ENCODE peak calls at places on chromosomes 3 and 15, in eight cellular contexts. I is adipocyte, W is psoas muscle, P is dorsolateral prefrontal cortex, X is MM.1S, T is mesendoderm, G is GM23248, U is right lobe of liver. O is an unnamed sample. For H3K27me3, the result is how much of the 10 kb centered on the place peaks cover.

GRCh38 chr3:105752791-105753415 is 115.9 kb downstream of the CBLB start:
- DNase-seq in P (peak), W (no peak), T (peak), I (peak), G (peak), X (peak), U (no peak), O (peak)

GRCh38 chr3:128781164-128781563 is 55.2 kb downstream of the RAB7A start:
- DNase-seq in I (no peak), X (no peak), P (no peak), G (no peak), T (no peak), W (no peak), U (no peak), O (no peak)

GRCh38 chr3:10357592-10358308 is 36.8 kb upstream of the SEC13 start:
- DNase-seq in P (no peak), X (no peak), G (peak), T (peak), I (peak), U (no peak), W (peak), O (peak)

GRCh38 chr15:68637755-68638405 is 59.1 kb downstream of the CORO2B start:
- DNase-seq in X (no peak), W (peak), U (no peak), T (no peak), P (no peak), I (peak), G (peak), O (no peak)

GRCh38 chr15:69718916-69719315 is 266.3 kb downstream of the RPLP1 start:
- DNase-seq in G (no peak), U (no peak), T (no peak), I (no peak), W (no peak), P (no peak), X (peak), O (no peak)

GRCh38 chr3:141450727-141451378 is 36.0 kb upstream of the RASA2 start:
- DNase-seq in G (no peak), P (no peak), T (no peak), I (no peak), W (no peak), U (no peak), X (peak), O (no peak)

GRCh38 chr15:84915011-84915958 is 30.8 kb downstream of the SLC28A1 start:
- DNase-seq in G (peak), P (no peak), T (peak), X (peak), W (peak), U (no peak), I (peak), O (peak)

GRCh38 chr3:84077479-84077878 is 881.3 kb upstream of the CADM2 start:
- DNase-seq in U (no peak), W (no peak), X (no peak), G (no peak), P (no peak), I (no peak), T (peak), O (no peak)

GRCh38 chr15:72205273-72205672 is 7.7 kb upstream of the GRAMD2A start:
- DNase-seq in G (no peak), P (no peak), I (no peak), U (no peak), T (no peak), X (no peak), W (no peak), O (no peak)

GRCh38 chr15:62809106-62809967 is 233.2 kb upstream of the TPM1 start:
- DNase-seq in X (no peak), U (no peak), G (peak), T (peak), W (no peak), P (no peak), I (peak), O (peak)

GRCh38 chr15:29849716-29850115 is 27.4 kb upstream of the TJP1 start:
- DNase-seq in X (no peak), W (no peak), U (no peak), I (no peak), G (no peak), P (no peak), T (no peak), O (no peak)

GRCh38 chr3:127792664-127793292 is 29.5 kb downstream of the MGLL start:
- DNase-seq in P (peak), U (no peak), G (peak), X (no peak), T (no peak), W (peak), I (peak), O (peak)

GRCh38 chr3:127738192-127738840 is 65.6 kb downstream of the ABTB1 start:
- DNase-seq in X (no peak), W (no peak), I (no peak), T (peak), P (no peak), U (no peak), G (peak), O (no peak)

GRCh38 chr3:133958071-133958806 is 62.6 kb upstream of the RAB6B start:
- DNase-seq in P (no peak), U (no peak), X (no peak), I (no peak), G (no peak), T (no peak), W (no peak), O (no peak)

GRCh38 chr3:69143605-69144004 is 21.2 kb upstream of the LMOD3 start:
- DNase-seq in W (no peak), U (no peak), X (no peak), P (no peak), I (peak), G (peak), T (peak), O (no peak)

GRCh38 chr3:33238923-33239322 is 20.3 kb upstream of the SUSD5 start:
- DNase-seq in U (no peak), P (no peak), G (no peak), I (no peak), W (no peak), X (no peak), T (no peak), O (no peak)

GRCh38 chr15:61680260-61681037 is 379.8 kb downstream of the VPS13C start:
- DNase-seq in X (no peak), W (no peak), U (no peak), P (no peak), I (no peak), T (no peak), G (no peak), O (no peak)

GRCh38 chr15:40953713-40954074 is 423 bp downstream of the CHAC1 start:
- DNase-seq in X (no peak), W (no peak), T (no peak), P (no peak), I (peak), G (peak), U (no peak), O (no peak)

GRCh38 chr3:123559040-123559861 is 25.6 kb downstream of the HACD2 start:
- DNase-seq in W (no peak), P (no peak), T (peak), G (peak), U (no peak), I (peak), X (peak), O (peak)

GRCh38 chr3:42213417-42213816 is 52.6 kb downstream of the CCK start:
- DNase-seq in P (no peak), U (no peak), T (no peak), W (no peak), G (no peak), I (no peak), X (peak), O (no peak)

GRCh38 chr15:40047413-40048154 is 8.6 kb upstream of the SRP14 start:
- DNase-seq in P (no peak), G (peak), W (peak), T (no peak), U (no peak), X (peak), I (no peak), O (peak)

GRCh38 chr3:48474619-48475018 is 28.1 kb downstream of the ATRIP start:
- DNase-seq in T (peak), W (no peak), G (no peak), U (no peak), P (no peak), X (no peak), I (no peak), O (no peak)

GRCh38 chr3:71680588-71680987 is 44.6 kb downstream of the EIF4E3 start:
- DNase-seq in U (no peak), W (no peak), T (no peak), G (peak), P (no peak), I (peak), X (no peak), O (peak)

GRCh38 chr3:65563844-65564243 is 474.9 kb downstream of the MAGI1 start:
- DNase-seq in T (peak), X (no peak), W (no peak), G (no peak), U (no peak), I (no peak), P (no peak), O (no peak)

GRCh38 chr15:59543721-59544547 is 67.6 kb upstream of the GCNT3 start:
- DNase-seq in X (peak), T (no peak), U (no peak), G (no peak), W (no peak), I (no peak), P (no peak), O (no peak)

GRCh38 chr3:187961366-187961765 is 192.6 kb upstream of the LPP start:
- DNase-seq in I (no peak), T (no peak), X (no peak), P (no peak), G (no peak), U (no peak), W (no peak), O (no peak)

GRCh38 chr3:64508140-64508539 is 179.7 kb downstream of the ADAMTS9 start:
- DNase-seq in T (no peak), X (no peak), G (no peak), W (no peak), U (no peak), I (no peak), P (no peak), O (no peak)

GRCh38 chr3:187011915-187012314 is 81.6 kb downstream of the ST6GAL1 start:
- DNase-seq in I (no peak), X (peak), G (no peak), U (no peak), W (no peak), P (no peak), T (no peak), O (no peak)

GRCh38 chr3:155069729-155070128 is 10.4 kb upstream of the MME start:
- DNase-seq in I (peak), G (no peak), T (no peak), W (no peak), P (no peak), X (no peak), U (no peak), O (peak)

GRCh38 chr15:62404194-62404985 is 239.3 kb upstream of the C2CD4B start:
- DNase-seq in I (no peak), U (no peak), W (no peak), P (no peak), X (no peak), T (no peak), G (no peak), O (no peak)

GRCh38 chr3:141091416-141091815 is 40.3 kb downstream of the SPSB4 start:
- DNase-seq in I (no peak), G (no peak), T (no peak), P (no peak), X (no peak), W (no peak), U (no peak), O (no peak)

GRCh38 chr3:61935819-61936218 is 374.4 kb downstream of the PTPRG start:
- DNase-seq in P (no peak), U (no peak), G (no peak), X (no peak), I (no peak), T (no peak), W (no peak), O (no peak)

GRCh38 chr3:12121466-12121865 is 37.2 kb downstream of the TIMP4 start:
- DNase-seq in I (no peak), G (no peak), X (no peak), U (no peak), P (no peak), W (no peak), T (no peak), O (no peak)
- H3K27me3 ChIP-seq in I (under half), G (under half), X (under half), U (under half), P (under half), W (under half), T (under half), O (under half)

GRCh38 chr15:89521605-89522004 is 25.2 kb upstream of the RHCG start:
- DNase-seq in G (no peak), T (no peak), I (no peak), X (no peak), P (no peak), U (no peak), W (no peak), O (no peak)
- H3K4me3 ChIP-seq in G (no peak), T (no peak), I (no peak), X (no peak), P (no peak), U (no peak), W (no peak), O (no peak)

GRCh38 chr3:29267231-29267630 is 13.6 kb upstream of the RBMS3 start:
- DNase-seq in X (no peak), G (no peak), I (no peak), T (no peak), W (no peak), U (no peak), P (no peak), O (no peak)
- H3K27me3 ChIP-seq in X (under half), G (under half), I (under half), T (under half), W (under half), U (under half), P (under half), O (under half)

DNA sequence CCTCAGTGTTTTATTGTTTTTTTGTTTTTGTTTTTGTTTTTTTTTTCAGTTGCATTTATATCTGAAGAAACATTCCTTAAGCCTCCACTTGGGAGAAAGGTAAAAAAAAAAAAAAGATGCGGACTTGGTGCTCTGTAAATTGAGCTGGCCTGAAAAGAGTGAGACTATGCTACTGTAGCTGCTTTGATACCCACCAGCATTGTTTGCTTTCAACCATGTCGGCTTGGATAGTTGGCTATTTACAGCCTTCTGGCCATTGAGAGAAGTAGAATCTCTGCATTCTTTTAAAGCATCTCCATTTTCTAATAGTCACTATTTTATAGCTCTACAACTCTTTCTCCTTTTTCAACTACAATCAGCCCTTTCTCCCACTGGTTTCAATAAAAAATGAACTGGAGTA is 149.6 kb downstream of the ZIC4 start:
- DNase-seq in T (no peak), X (no peak), U (no peak), G (no peak), I (no peak), W (no peak), P (no peak), O (no peak)
- H3K4me3 ChIP-seq in T (no peak), X (no peak), U (no peak), G (no peak), I (no peak), W (no peak), P (no peak), O (no peak)

O was measured in brain microvascular endothelial cell.